ENCODE peak calls at places on chromosome 10, in seven cellular contexts. I is HTR-8/SVneo, C is endothelial cell of umbilical vein, Z is smooth muscle cell of the brain vasculature, E is NCI-H1048, Y is midbrain, G is H9. M is an unnamed sample.

GRCh38 chr10:59036311-59037017 is 140.0 kb upstream of the PHYHIPL start:
- DNase-seq in Z (no peak), E (no peak), I (no peak), Y (no peak), G (no peak), C (no peak), M (no peak)

GRCh38 chr10:128070721-128071416 is 55.4 kb downstream of the MKI67 start:
- DNase-seq in C (no peak), E (no peak), G (no peak), I (no peak), Y (no peak), Z (no peak), M (no peak)

GRCh38 chr10:1414893-1415292 is 322.4 kb downstream of the ADARB2 start:
- DNase-seq in I (no peak), E (no peak), Z (no peak), C (no peak), G (no peak), Y (no peak), M (no peak)

GRCh38 chr10:132098539-132099421 is 33.0 kb downstream of the JAKMIP3 start:
- DNase-seq in G (peak; percentile 24), Z (no peak), C (no peak), I (no peak), Y (no peak), E (no peak), M (no peak)

GRCh38 chr10:62511238-62511637 is 137.1 kb downstream of the ZNF365 start:
- DNase-seq in Z (no peak), C (no peak), Y (no peak), E (no peak), I (no peak), G (no peak), M (no peak)

GRCh38 chr10:96305019-96305418 is 785 bp downstream of the DNTT start:
- DNase-seq in Z (no peak), G (no peak), C (no peak), E (no peak), Y (no peak), I (no peak), M (no peak)

GRCh38 chr10:30788307-30788706 is 158.8 kb upstream of the LYZL2 start:
- DNase-seq in Z (no peak), E (no peak), G (no peak), C (peak; percentile 72), Y (no peak), I (no peak), M (no peak)

GRCh38 chr10:74243067-74243466 is 92.0 kb downstream of the ADK start:
- DNase-seq in Z (no peak), C (no peak), E (no peak), G (no peak), I (no peak), Y (no peak), M (no peak)

GRCh38 chr10:128751284-128751683 is 625.1 kb upstream of the MKI67 start:
- DNase-seq in I (no peak), Y (peak; percentile 20), G (no peak), Z (no peak), E (no peak), C (no peak), M (no peak)

GRCh38 chr10:9824546-9825164 is 1193.0 kb upstream of the CELF2 start:
- DNase-seq in G (no peak), Y (no peak), E (no peak), Z (no peak), I (no peak), C (no peak), M (no peak)

GRCh38 chr10:124149681-124150080 is 56.3 kb upstream of the CHST15 start:
- DNase-seq in C (no peak), G (no peak), I (no peak), Y (no peak), E (no peak), Z (no peak), M (no peak)

GRCh38 chr10:98168147-98168546 is 33.7 kb downstream of the R3HCC1L start:
- DNase-seq in I (no peak), G (no peak), C (no peak), Y (no peak), Z (no peak), E (no peak), M (no peak)

GRCh38 chr10:53005612-53006325 is 233.2 kb upstream of the MBL2 start:
- DNase-seq in E (no peak), C (no peak), G (no peak), I (no peak), Z (no peak), Y (no peak), M (no peak)

GRCh38 chr10:100989088-100989487 is 1.7 kb downstream of the TWNK start:
- DNase-seq in Y (no peak), C (no peak), E (no peak), G (no peak), I (no peak), Z (no peak), M (no peak)

GRCh38 chr10:69303632-69304035 is 25.3 kb downstream of the HK1 start:
- DNase-seq in Z (no peak), I (no peak), E (no peak), Y (no peak), G (no peak), C (no peak), M (no peak)

GRCh38 chr10:131631619-131632018 is 269.2 kb upstream of the PPP2R2D start:
- DNase-seq in C (no peak), G (no peak), E (no peak), Y (no peak), Z (no peak), I (no peak), M (no peak)

GRCh38 chr10:132648871-132649528 is 111.4 kb downstream of the INPP5A start:
- DNase-seq in I (no peak), G (no peak), Z (no peak), C (no peak), E (no peak), Y (no peak), M (no peak)

GRCh38 chr10:34061846-34062245 is 727.4 kb upstream of the NRP1 start:
- DNase-seq in E (no peak), Z (no peak), C (no peak), I (no peak), Y (no peak), G (no peak), M (no peak)

GRCh38 chr10:35353399-35353798 is 17.1 kb downstream of the CCNY start:
- DNase-seq in Y (no peak), C (no peak), G (no peak), Z (no peak), I (no peak), E (no peak), M (no peak)

GRCh38 chr10:51867956-51868355 is 168.6 kb upstream of the CSTF2T start:
- DNase-seq in C (no peak), I (no peak), Z (no peak), E (no peak), Y (peak; percentile 29), G (no peak), M (no peak)

GRCh38 chr10:5297466-5297865 is 67.3 kb upstream of the UCN3 start:
- DNase-seq in Z (no peak), I (no peak), G (no peak), E (no peak), C (peak; percentile 24), Y (no peak), M (no peak)

GRCh38 chr10:88186335-88186734 is 322.9 kb downstream of the PTEN start:
- DNase-seq in C (no peak), G (no peak), I (no peak), Y (no peak), E (no peak), Z (no peak), M (no peak)